ENCODE peak calls at places on chromosomes 13 and 19, in eight cellular contexts. Z is GM23338, O is fibroblast of lung, N is astrocyte, M is K562, J is hepatocyte, I is endothelial cell of umbilical vein, A is PC-3. U is an unnamed sample.

GRCh38 chr13:51874651-51875050 is 12.9 kb downstream of the CCDC70 start:
- DNase-seq in J (peak; percentile 19), O (no peak), A (no peak), M (no peak), I (no peak), N (no peak), Z (no peak), U (no peak)

GRCh38 chr19:14686411-14686810 is 3.4 kb upstream of the ZNF333 start:
- DNase-seq in M (no peak), O (peak; percentile 38), A (peak; percentile 62), J (no peak), Z (peak; percentile 61), N (no peak), I (peak; percentile 19), U (no peak)

GRCh38 chr19:14733574-14733973 is 43.7 kb downstream of the ZNF333 start:
- DNase-seq in O (no peak), J (no peak), A (no peak), Z (no peak), I (no peak), M (no peak), N (no peak), U (no peak)

GRCh38 chr19:51771369-51771768 is 10.4 kb downstream of the FPR2 start:
- DNase-seq in O (no peak), I (no peak), N (no peak), A (no peak), Z (no peak), J (no peak), M (no peak), U (no peak)

GRCh38 chr13:37667631-37668161 is 69.1 kb upstream of the POSTN start:
- DNase-seq in Z (no peak), I (no peak), J (no peak), A (no peak), O (no peak), M (no peak), N (peak; percentile 20), U (no peak)

GRCh38 chr13:50531917-50532899 is 311.3 kb downstream of the DLEU7 start:
- DNase-seq in N (no peak), J (peak; percentile 38), O (peak; percentile 74), Z (no peak), M (no peak), I (peak; percentile 69), A (peak; percentile 55), U (no peak)

GRCh38 chr19:1284293-1284978 is 1.2 kb upstream of the EFNA2 start:
- DNase-seq in N (no peak), O (no peak), Z (no peak), A (no peak), M (no peak), I (no peak), J (no peak), U (no peak)

GRCh38 chr13:99385161-99385560 is 78.0 kb upstream of the GPR183 start:
- DNase-seq in N (no peak), M (no peak), I (no peak), O (no peak), Z (no peak), J (no peak), A (no peak), U (no peak)

GRCh38 chr13:19927117-19927734 is 31.3 kb upstream of the ZMYM2 start:
- DNase-seq in M (no peak), N (peak; percentile 8), J (peak; percentile 11), A (peak; percentile 71), O (peak; percentile 55), Z (peak; percentile 50), I (peak; percentile 59), U (peak; percentile 36)

GRCh38 chr19:32407004-32407992 is 1.7 kb downstream of the DPY19L3 start:
- DNase-seq in N (peak; percentile 49), O (peak; percentile 61), Z (no peak), A (peak; percentile 3), I (no peak), J (no peak), M (peak; percentile 54), U (no peak)

GRCh38 chr13:110869805-110870706 is 44.8 kb downstream of the ANKRD10 start:
- DNase-seq in J (peak; percentile 91), I (peak; percentile 99), Z (peak; percentile 82), N (peak; percentile 100), M (peak; percentile 78), A (peak; percentile 98), O (peak; percentile 100), U (peak; percentile 99)

DNA sequence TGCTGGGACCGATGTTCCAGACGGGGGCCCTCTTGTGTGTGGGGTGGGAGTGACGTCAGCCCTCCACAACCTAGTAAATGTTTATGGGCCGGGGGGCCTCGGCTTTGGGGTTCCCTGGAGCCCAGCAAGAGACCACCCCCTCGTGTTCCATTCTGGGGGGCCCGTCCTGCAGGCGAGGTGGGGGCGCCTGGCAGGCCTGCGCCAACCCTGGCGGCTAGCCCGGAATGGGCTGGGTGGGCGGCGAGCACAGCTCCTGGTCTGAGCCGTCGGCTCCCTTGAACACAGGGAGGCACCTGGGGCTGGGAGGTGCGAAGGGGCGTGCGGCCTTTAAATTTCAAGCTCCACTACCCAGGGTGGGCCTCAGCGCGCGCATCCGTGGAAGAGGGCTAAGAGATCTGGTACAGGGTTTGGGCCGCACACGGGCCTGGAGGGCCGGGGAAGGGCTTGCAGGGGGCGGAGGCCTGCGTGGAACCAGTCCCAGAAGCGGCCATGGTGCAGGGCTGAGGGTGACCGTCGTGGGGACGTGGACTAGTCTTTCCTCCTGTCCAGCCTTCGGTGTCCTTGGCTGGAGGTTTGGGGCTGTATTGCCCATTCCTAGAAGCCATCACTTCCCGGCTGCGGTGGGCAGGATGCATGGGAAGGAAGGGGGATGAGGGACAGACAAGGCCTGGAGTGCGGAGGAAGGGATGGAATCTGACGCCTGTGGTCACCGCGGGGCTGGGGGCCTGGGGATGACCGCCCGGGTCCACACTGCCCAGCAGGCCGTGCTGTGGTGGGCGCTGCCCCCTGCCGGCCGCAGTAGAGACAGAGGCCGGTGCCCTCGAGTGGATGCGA is 11.4 kb downstream of the NDUFA11 start:
- DNase-seq in J (peak; percentile 76), N (peak; percentile 15), I (peak; percentile 33), Z (peak; percentile 66), M (peak; percentile 65), A (peak; percentile 60), O (peak; percentile 41), U (no peak)
- H4K20me1 ChIP-seq in J (peaks cover 2% of the 10 kb centered on the region), N (peaks cover 32% of the 10 kb centered on the region), I (no peaks in the 10 kb centered on the region), Z (no peaks in the 10 kb centered on the region), M (peaks cover 25% of the 10 kb centered on the region), A (no peaks in the 10 kb centered on the region), O (no peaks in the 10 kb centered on the region), U (peaks cover 4% of the 10 kb centered on the region)

GRCh38 chr13:42039457-42039945 is 8.9 kb upstream of the DGKH start:
- DNase-seq in N (no peak), J (no peak), A (peak; percentile 27), Z (no peak), M (peak; percentile 5), O (no peak), I (no peak), U (no peak)

GRCh38 chr13:42039946-42040729 is 8.3 kb upstream of the DGKH start:
- DNase-seq in O (peak; percentile 88), M (peak; percentile 89), I (peak; percentile 83), Z (peak; percentile 77), A (peak; percentile 76), N (peak; percentile 80), J (peak; percentile 93), U (peak; percentile 80)

GRCh38 chr13:42040730-42041016 is 7.8 kb upstream of the DGKH start:
- DNase-seq in M (no peak), N (no peak), Z (no peak), O (no peak), J (no peak), A (no peak), I (no peak), U (no peak)

GRCh38 chr13:42041684-42042035 is 6.8 kb upstream of the DGKH start:
- DNase-seq in J (peak; percentile 83), M (peak; percentile 8), O (peak; percentile 71), I (no peak), Z (peak; percentile 83), A (peak; percentile 61), N (peak; percentile 50), U (peak; percentile 37)

GRCh38 chr13:42041017-42041683 is 7.3 kb upstream of the DGKH start:
- DNase-seq in Z (peak; percentile 78), O (peak; percentile 46), A (peak; percentile 58), J (peak; percentile 75), M (peak; percentile 22), N (peak; percentile 48), I (peak; percentile 56), U (peak; percentile 55)
- TF ChIP-seq EZH2 in Z (no peak), O (no peak), A (no peak), J (no peak), M (no peak), N (no peak), I (no peak), U (no peak)

GRCh38 chr13:48827709-48828108 is 148.0 kb upstream of the FNDC3A start:
- DNase-seq in O (no peak), Z (no peak), N (no peak), M (no peak), A (no peak), J (no peak), I (no peak), U (no peak)

GRCh38 chr13:48829536-48829935 is 146.2 kb upstream of the FNDC3A start:
- DNase-seq in Z (no peak), J (no peak), N (no peak), M (no peak), O (no peak), A (no peak), I (no peak), U (no peak)

GRCh38 chr13:48831248-48831647 is 144.5 kb upstream of the FNDC3A start:
- DNase-seq in A (no peak), Z (no peak), J (no peak), I (no peak), O (no peak), M (no peak), N (peak; percentile 14), U (no peak)

GRCh38 chr13:48826039-48826438 is 149.7 kb upstream of the FNDC3A start:
- DNase-seq in I (no peak), Z (no peak), J (no peak), M (no peak), N (no peak), A (no peak), O (no peak), U (no peak)

GRCh38 chr13:48828962-48829405 is 146.7 kb upstream of the FNDC3A start:
- DNase-seq in O (no peak), M (no peak), Z (peak; percentile 41), N (peak; percentile 54), I (no peak), A (peak; percentile 64), J (peak; percentile 20), U (peak; percentile 16)
- H3K4me2 ChIP-seq in O (no peak overlapping the region), M (no peak overlapping the region), Z (peak overlapping the region; percentile 15), N (no peak overlapping the region), I (no peak overlapping the region), A (peak overlapping the region; percentile 46), J (no peak overlapping the region), U (peak overlapping the region; percentile 16)

DNA sequence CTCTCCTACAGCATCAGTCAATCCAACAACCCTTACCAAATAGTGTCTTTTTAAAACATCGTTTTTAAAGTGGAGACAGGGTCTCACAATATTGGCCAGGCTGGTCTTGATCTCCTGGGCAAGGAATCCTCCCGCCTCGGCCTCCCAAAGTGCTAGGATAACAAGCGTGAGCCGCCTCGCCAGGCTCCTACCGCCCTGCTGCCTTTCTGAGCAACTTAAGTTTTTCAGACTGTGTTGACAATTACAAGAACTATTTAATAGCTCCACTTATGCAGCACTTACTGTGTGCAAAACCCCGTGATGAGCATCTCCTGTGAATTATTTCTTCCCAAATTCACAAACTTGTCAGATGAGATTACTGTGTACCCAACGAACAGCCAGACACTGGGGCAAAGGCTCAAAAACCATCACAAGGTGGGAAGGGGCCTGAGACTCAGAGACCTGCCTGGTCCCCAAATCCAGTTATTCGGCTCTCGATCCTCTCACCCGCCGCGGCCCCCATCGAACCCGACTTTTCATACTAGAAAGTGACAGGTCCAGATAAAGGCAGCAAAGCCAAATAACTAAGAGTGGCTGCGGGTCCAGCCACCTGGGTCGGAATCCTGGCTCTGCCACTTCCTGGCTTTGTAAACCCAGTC is 581 bp downstream of the RPL18 start:
- DNase-seq in O (no peak), A (no peak), M (no peak), I (no peak), N (no peak), J (peak; percentile 24), Z (no peak), U (no peak)
- H4K20me1 ChIP-seq in O (peaks cover 2% of the 10 kb centered on the region), A (peaks cover 32% of the 10 kb centered on the region), M (peaks cover 37% of the 10 kb centered on the region), I (no peaks in the 10 kb centered on the region), N (peaks cover 52% of the 10 kb centered on the region), J (peaks cover 34% of the 10 kb centered on the region), Z (peaks cover 21% of the 10 kb centered on the region), U (peaks cover 34% of the 10 kb centered on the region)